ENCODE peak calls at places on chromosomes 2 and 18, in six cellular contexts. D is GM03348, W is caudate nucleus, V is NCI-H748 treated with DMSO at 0.1 percent for 48 hours, G is cardiac fibroblast, L is GM12864. A is an unnamed sample.
A peak's percentile ranks its signal among the peaks of the same experiment; 100 is the strongest.

GRCh38 chr2:128562471-128563347 is 244.0 kb upstream of the HS6ST1 start:
- DNase-seq in D (no peak), W (no peak), V (no peak), G (no peak), L (no peak), A (no peak)

GRCh38 chr18:46399276-46399675 is 257.7 kb downstream of the LOXHD1 start:
- DNase-seq in D (no peak), W (no peak), V (no peak), G (no peak), L (no peak), A (no peak)

GRCh38 chr2:53509827-53510785 is 257.5 kb upstream of the CHAC2 start:
- DNase-seq in D (no peak), W (no peak), V (peak; percentile 59), G (no peak), L (no peak), A (no peak)

GRCh38 chr2:1600191-1601063 is 143.9 kb downstream of the PXDN start:
- DNase-seq in D (no peak), W (no peak), V (no peak), G (no peak), L (no peak), A (no peak)

GRCh38 chr18:55830490-55830889 is 242.5 kb upstream of the TCF4 start:
- DNase-seq in D (no peak), W (no peak), V (no peak), G (no peak), L (no peak), A (no peak)

GRCh38 chr2:30649278-30649677 is 158.0 kb downstream of the CAPN13 start:
- DNase-seq in D (no peak), W (no peak), V (no peak), G (no peak), L (no peak), A (no peak)

GRCh38 chr2:172065086-172065485 is 20.2 kb upstream of the DLX1 start:
- DNase-seq in D (no peak), W (no peak), V (no peak), G (peak; percentile 54), L (no peak), A (no peak)

GRCh38 chr18:5295231-5295920 is at the start of gene ZBTB14:
- DNase-seq in D (peak; percentile 90), W (peak; percentile 51), V (no peak), G (no peak), L (no peak), A (peak; percentile 31)

GRCh38 chr2:178163395-178163794 is 30.9 kb upstream of the OSBPL6 start:
- DNase-seq in D (peak; percentile 41), W (no peak), V (no peak), G (peak; percentile 26), L (no peak), A (no peak)

GRCh38 chr18:25121442-25121841 is 230.5 kb downstream of the ZNF521 start:
- DNase-seq in D (no peak), W (no peak), V (no peak), G (no peak), L (no peak), A (no peak)

GRCh38 chr2:168997113-168997512 is 34.0 kb downstream of the ABCB11 start:
- DNase-seq in D (no peak), W (no peak), V (no peak), G (peak; percentile 18), L (no peak), A (no peak)

GRCh38 chr18:11736656-11737055 is 47.6 kb downstream of the GNAL start:
- DNase-seq in D (no peak), W (no peak), V (no peak), G (peak; percentile 52), L (no peak), A (no peak)

GRCh38 chr2:17387591-17387990 is 130.6 kb downstream of the RAD51AP2 start:
- DNase-seq in D (no peak), W (no peak), V (no peak), G (peak; percentile 6), L (no peak), A (no peak)

GRCh38 chr18:67232406-67232805 is 284.1 kb downstream of the DSEL start:
- DNase-seq in D (peak; percentile 65), W (no peak), V (no peak), G (peak; percentile 99), L (no peak), A (no peak)

GRCh38 chr18:45208164-45208563 is 407.1 kb upstream of the SLC14A2 start:
- DNase-seq in D (no peak), W (no peak), V (no peak), G (no peak), L (no peak), A (no peak)

GRCh38 chr18:1392046-1392445 is 487.4 kb downstream of the ADCYAP1 start:
- DNase-seq in D (no peak), W (no peak), V (no peak), G (no peak), L (no peak), A (no peak)

GRCh38 chr2:206086683-206087350 is 843 bp upstream of the INO80D start:
- DNase-seq in D (no peak), W (no peak), V (peak; percentile 43), G (peak; percentile 32), L (no peak), A (no peak)

GRCh38 chr2:39632871-39633270 is 32.8 kb upstream of the TMEM178A start:
- DNase-seq in D (peak; percentile 71), W (no peak), V (no peak), G (peak; percentile 93), L (no peak), A (no peak)

GRCh38 chr2:217222511-217222910 is 362.6 kb upstream of the TNP1 start:
- DNase-seq in D (no peak), W (no peak), V (no peak), G (no peak), L (peak; percentile 86), A (peak; percentile 76)

GRCh38 chr2:70312560-70312959 is 10.7 kb upstream of the FAM136A start:
- DNase-seq in D (no peak), W (no peak), V (no peak), G (no peak), L (no peak), A (no peak)

GRCh38 chr2:99680946-99681345 is 191.1 kb upstream of the REV1 start:
- DNase-seq in D (peak; percentile 77), W (no peak), V (no peak), G (peak; percentile 81), L (no peak), A (no peak)

GRCh38 chr2:101238930-101239759 is 13.5 kb upstream of the CNOT11 start:
- DNase-seq in D (no peak), W (no peak), V (no peak), G (no peak), L (no peak), A (no peak)

GRCh38 chr2:217717541-217717940 is 285.3 kb downstream of the TNS1 start:
- DNase-seq in D (no peak), W (no peak), V (no peak), G (no peak), L (no peak), A (no peak)

GRCh38 chr2:163735692-163736432 is at the start of gene FIGN:
- DNase-seq in D (peak; percentile 89), W (peak; percentile 60), V (peak; percentile 82), G (peak; percentile 90), L (no peak), A (no peak)

GRCh38 chr2:206392118-206392517 is 51.2 kb upstream of the ADAM23 start:
- DNase-seq in D (peak; percentile 60), W (no peak), V (peak; percentile 56), G (peak; percentile 66), L (peak; percentile 21), A (no peak)

GRCh38 chr18:49704334-49704733 is 109.0 kb downstream of the ACAA2 start:
- DNase-seq in D (peak; percentile 24), W (no peak), V (no peak), G (no peak), L (no peak), A (no peak)

GRCh38 chr2:206084870-206085741 is 868 bp downstream of the INO80D start:
- DNase-seq in D (peak; percentile 73), W (peak; percentile 53), V (no peak), G (peak; percentile 22), L (no peak), A (no peak)

GRCh38 chr2:20381457-20381856 is 30.8 kb upstream of the PUM2 start:
- DNase-seq in D (no peak), W (peak; percentile 15), V (peak; percentile 75), G (peak; percentile 73), L (no peak), A (no peak)

GRCh38 chr18:34492652-34493051 is 217.4 kb upstream of the DTNA start:
- DNase-seq in D (no peak), W (no peak), V (peak; percentile 78), G (peak; percentile 16), L (no peak), A (no peak)

GRCh38 chr2:50952596-50952995 is 79.3 kb downstream of the NRXN1 start:
- DNase-seq in D (no peak), W (no peak), V (no peak), G (peak; percentile 84), L (no peak), A (no peak)

GRCh38 chr2:60481257-60481656 is 72.2 kb downstream of the BCL11A start:
- DNase-seq in D (no peak), W (no peak), V (no peak), G (no peak), L (no peak), A (no peak)

GRCh38 chr18:13265901-13266207 is 47.3 kb downstream of the LDLRAD4 start:
- DNase-seq in D (no peak), W (no peak), V (no peak), G (no peak), L (no peak), A (no peak)